ENCODE peak calls at places on chromosomes 4 and X, in ten cellular contexts. One of them, this sample, is unnamed.

GRCh38 chr4:21769404-21770147 is 179.0 kb downstream of the KCNIP4 start:
- DNase-seq in pulmonary artery endothelial cell: peak
- DNase-seq in GM03348: peak
- DNase-seq in HEK293T: no peak
- DNase-seq in astrocyte of the spinal cord: peak
- DNase-seq in SK-N-SH: no peak
- DNase-seq in NCI-H187: no peak
- DNase-seq in neural progenitor cell: no peak
- DNase-seq in heart left ventricle: no peak
- DNase-seq in posterior cingulate gyrus: no peak
- DNase-seq in this sample: no peak

GRCh38 chrX:53223068-53223693 is 1.8 kb downstream of the KDM5C start:
- DNase-seq in NCI-H187: no peak
- DNase-seq in astrocyte of the spinal cord: no peak
- DNase-seq in posterior cingulate gyrus: no peak
- DNase-seq in HEK293T: peak
- DNase-seq in heart left ventricle: no peak
- DNase-seq in SK-N-SH: no peak
- DNase-seq in pulmonary artery endothelial cell: no peak
- DNase-seq in GM03348: peak
- DNase-seq in neural progenitor cell: peak
- DNase-seq in this sample: no peak

GRCh38 chr4:2948895-2949781 is 14.1 kb downstream of the NOP14 start:
- DNase-seq in HEK293T: no peak
- DNase-seq in GM03348: no peak
- DNase-seq in heart left ventricle: no peak
- DNase-seq in neural progenitor cell: no peak
- DNase-seq in astrocyte of the spinal cord: no peak
- DNase-seq in posterior cingulate gyrus: no peak
- DNase-seq in SK-N-SH: no peak
- DNase-seq in pulmonary artery endothelial cell: no peak
- DNase-seq in NCI-H187: no peak
- DNase-seq in this sample: no peak

GRCh38 chr4:2040391-2041233 is 18.5 kb upstream of the NAT8L start:
- DNase-seq in SK-N-SH: peak
- DNase-seq in astrocyte of the spinal cord: no peak
- DNase-seq in NCI-H187: no peak
- DNase-seq in HEK293T: no peak
- DNase-seq in heart left ventricle: no peak
- DNase-seq in pulmonary artery endothelial cell: no peak
- DNase-seq in GM03348: peak
- DNase-seq in neural progenitor cell: peak
- DNase-seq in posterior cingulate gyrus: no peak
- DNase-seq in this sample: no peak

GRCh38 chr4:37631551-37631950 is 54.6 kb downstream of the RELL1 start:
- DNase-seq in pulmonary artery endothelial cell: no peak
- DNase-seq in heart left ventricle: peak
- DNase-seq in neural progenitor cell: no peak
- DNase-seq in NCI-H187: no peak
- DNase-seq in posterior cingulate gyrus: no peak
- DNase-seq in HEK293T: no peak
- DNase-seq in GM03348: peak
- DNase-seq in astrocyte of the spinal cord: peak
- DNase-seq in SK-N-SH: no peak
- DNase-seq in this sample: no peak

GRCh38 chr4:1183985-1184773 is 11.8 kb upstream of the SPON2 start:
- DNase-seq in SK-N-SH: no peak
- DNase-seq in astrocyte of the spinal cord: no peak
- DNase-seq in neural progenitor cell: no peak
- DNase-seq in pulmonary artery endothelial cell: no peak
- DNase-seq in posterior cingulate gyrus: no peak
- DNase-seq in HEK293T: no peak
- DNase-seq in heart left ventricle: no peak
- DNase-seq in GM03348: no peak
- DNase-seq in NCI-H187: no peak
- DNase-seq in this sample: no peak

GRCh38 chr4:3241905-3242304 is 7.1 kb upstream of the MSANTD1 start:
- DNase-seq in GM03348: peak
- DNase-seq in HEK293T: no peak
- DNase-seq in heart left ventricle: no peak
- DNase-seq in pulmonary artery endothelial cell: no peak
- DNase-seq in NCI-H187: no peak
- DNase-seq in astrocyte of the spinal cord: peak
- DNase-seq in SK-N-SH: no peak
- DNase-seq in posterior cingulate gyrus: no peak
- DNase-seq in neural progenitor cell: no peak
- DNase-seq in this sample: no peak

GRCh38 chr4:139301821-139302611 is at the start of gene NDUFC1:
- DNase-seq in SK-N-SH: peak
- DNase-seq in NCI-H187: no peak
- DNase-seq in neural progenitor cell: peak
- DNase-seq in posterior cingulate gyrus: peak
- DNase-seq in astrocyte of the spinal cord: peak
- DNase-seq in pulmonary artery endothelial cell: no peak
- DNase-seq in GM03348: peak
- DNase-seq in heart left ventricle: peak
- DNase-seq in HEK293T: peak
- DNase-seq in this sample: no peak

GRCh38 chr4:82758701-82759685 is 39.6 kb downstream of the SCD5 start:
- DNase-seq in GM03348: no peak
- DNase-seq in NCI-H187: peak
- DNase-seq in neural progenitor cell: no peak
- DNase-seq in heart left ventricle: no peak
- DNase-seq in HEK293T: no peak
- DNase-seq in astrocyte of the spinal cord: no peak
- DNase-seq in posterior cingulate gyrus: no peak
- DNase-seq in SK-N-SH: no peak
- DNase-seq in pulmonary artery endothelial cell: no peak
- DNase-seq in this sample: no peak

GRCh38 chr4:911221-911751 is 20.8 kb downstream of the GAK start:
- DNase-seq in neural progenitor cell: no peak
- DNase-seq in HEK293T: no peak
- DNase-seq in posterior cingulate gyrus: peak
- DNase-seq in NCI-H187: no peak
- DNase-seq in astrocyte of the spinal cord: no peak
- DNase-seq in GM03348: no peak
- DNase-seq in heart left ventricle: peak
- DNase-seq in pulmonary artery endothelial cell: no peak
- DNase-seq in SK-N-SH: no peak
- DNase-seq in this sample: no peak

GRCh38 chr4:173526724-173527102 is 3.3 kb downstream of the HAND2 start:
- DNase-seq in NCI-H187: no peak
- DNase-seq in HEK293T: no peak
- DNase-seq in GM03348: no peak
- DNase-seq in pulmonary artery endothelial cell: no peak
- DNase-seq in heart left ventricle: no peak
- DNase-seq in posterior cingulate gyrus: no peak
- DNase-seq in astrocyte of the spinal cord: no peak
- DNase-seq in neural progenitor cell: no peak
- DNase-seq in SK-N-SH: peak
- DNase-seq in this sample: no peak

GRCh38 chr4:5802565-5802964 is 90.3 kb downstream of the CRMP1 start:
- DNase-seq in SK-N-SH: no peak
- DNase-seq in GM03348: no peak
- DNase-seq in pulmonary artery endothelial cell: no peak
- DNase-seq in neural progenitor cell: no peak
- DNase-seq in posterior cingulate gyrus: no peak
- DNase-seq in NCI-H187: no peak
- DNase-seq in heart left ventricle: no peak
- DNase-seq in astrocyte of the spinal cord: no peak
- DNase-seq in HEK293T: no peak
- DNase-seq in this sample: no peak

GRCh38 chr4:2954358-2955185 is 8.6 kb downstream of the NOP14 start:
- DNase-seq in astrocyte of the spinal cord: no peak
- DNase-seq in heart left ventricle: no peak
- DNase-seq in neural progenitor cell: peak
- DNase-seq in GM03348: no peak
- DNase-seq in HEK293T: no peak
- DNase-seq in pulmonary artery endothelial cell: no peak
- DNase-seq in posterior cingulate gyrus: no peak
- DNase-seq in NCI-H187: no peak
- DNase-seq in SK-N-SH: peak
- DNase-seq in this sample: no peak

GRCh38 chr4:30866444-30866843 is 146.3 kb downstream of the PCDH7 start:
- DNase-seq in posterior cingulate gyrus: no peak
- DNase-seq in pulmonary artery endothelial cell: no peak
- DNase-seq in neural progenitor cell: no peak
- DNase-seq in GM03348: no peak
- DNase-seq in NCI-H187: no peak
- DNase-seq in heart left ventricle: no peak
- DNase-seq in astrocyte of the spinal cord: peak
- DNase-seq in SK-N-SH: no peak
- DNase-seq in HEK293T: no peak
- DNase-seq in this sample: no peak

GRCh38 chr4:141620715-141621114 is 15.7 kb upstream of the IL15 start:
- DNase-seq in posterior cingulate gyrus: no peak
- DNase-seq in heart left ventricle: no peak
- DNase-seq in NCI-H187: no peak
- DNase-seq in GM03348: no peak
- DNase-seq in neural progenitor cell: no peak
- DNase-seq in astrocyte of the spinal cord: no peak
- DNase-seq in pulmonary artery endothelial cell: no peak
- DNase-seq in SK-N-SH: no peak
- DNase-seq in HEK293T: no peak
- DNase-seq in this sample: no peak

GRCh38 chrX:140066262-140066661 is 100.9 kb upstream of the CXorf66 start:
- DNase-seq in neural progenitor cell: no peak
- DNase-seq in NCI-H187: no peak
- DNase-seq in heart left ventricle: no peak
- DNase-seq in posterior cingulate gyrus: no peak
- DNase-seq in pulmonary artery endothelial cell: no peak
- DNase-seq in astrocyte of the spinal cord: no peak
- DNase-seq in GM03348: no peak
- DNase-seq in HEK293T: no peak
- DNase-seq in SK-N-SH: no peak
- DNase-seq in this sample: no peak

GRCh38 chr4:12041828-12042227 is 613.1 kb upstream of the HS3ST1 start:
- DNase-seq in posterior cingulate gyrus: no peak
- DNase-seq in neural progenitor cell: peak
- DNase-seq in heart left ventricle: no peak
- DNase-seq in GM03348: no peak
- DNase-seq in NCI-H187: no peak
- DNase-seq in pulmonary artery endothelial cell: no peak
- DNase-seq in astrocyte of the spinal cord: no peak
- DNase-seq in HEK293T: peak
- DNase-seq in SK-N-SH: no peak
- DNase-seq in this sample: no peak

GRCh38 chrX:78513996-78514745 is 145.0 kb downstream of the RTL3 start:
- DNase-seq in pulmonary artery endothelial cell: no peak
- DNase-seq in GM03348: no peak
- DNase-seq in heart left ventricle: no peak
- DNase-seq in neural progenitor cell: peak
- DNase-seq in HEK293T: no peak
- DNase-seq in posterior cingulate gyrus: no peak
- DNase-seq in astrocyte of the spinal cord: no peak
- DNase-seq in NCI-H187: no peak
- DNase-seq in SK-N-SH: no peak
- DNase-seq in this sample: no peak

GRCh38 chr4:48727666-48728459 is 52.2 kb downstream of the FRYL start:
- DNase-seq in NCI-H187: no peak
- DNase-seq in posterior cingulate gyrus: no peak
- DNase-seq in SK-N-SH: no peak
- DNase-seq in astrocyte of the spinal cord: no peak
- DNase-seq in pulmonary artery endothelial cell: no peak
- DNase-seq in GM03348: no peak
- DNase-seq in neural progenitor cell: no peak
- DNase-seq in HEK293T: no peak
- DNase-seq in heart left ventricle: no peak
- DNase-seq in this sample: no peak

GRCh38 chr4:110596431-110596830 is 26.4 kb downstream of the PITX2 start:
- DNase-seq in GM03348: no peak
- DNase-seq in HEK293T: no peak
- DNase-seq in SK-N-SH: no peak
- DNase-seq in heart left ventricle: no peak
- DNase-seq in pulmonary artery endothelial cell: no peak
- DNase-seq in posterior cingulate gyrus: no peak
- DNase-seq in astrocyte of the spinal cord: no peak
- DNase-seq in NCI-H187: no peak
- DNase-seq in neural progenitor cell: no peak
- DNase-seq in this sample: no peak

GRCh38 chr4:151745727-151746231 is 15.0 kb downstream of the GATB start:
- DNase-seq in neural progenitor cell: no peak
- DNase-seq in NCI-H187: no peak
- DNase-seq in SK-N-SH: no peak
- DNase-seq in GM03348: peak
- DNase-seq in pulmonary artery endothelial cell: no peak
- DNase-seq in heart left ventricle: no peak
- DNase-seq in HEK293T: no peak
- DNase-seq in astrocyte of the spinal cord: peak
- DNase-seq in posterior cingulate gyrus: no peak
- DNase-seq in this sample: no peak

GRCh38 chr4:80989921-80990544 is 40.5 kb upstream of the BMP3 start:
- DNase-seq in NCI-H187: peak
- DNase-seq in heart left ventricle: no peak
- DNase-seq in GM03348: peak
- DNase-seq in SK-N-SH: peak
- DNase-seq in pulmonary artery endothelial cell: peak
- DNase-seq in HEK293T: peak
- DNase-seq in neural progenitor cell: peak
- DNase-seq in astrocyte of the spinal cord: peak
- DNase-seq in posterior cingulate gyrus: no peak
- DNase-seq in this sample: no peak

GRCh38 chr4:73069338-73070071 is at the start of gene COX18:
- DNase-seq in pulmonary artery endothelial cell: peak
- DNase-seq in astrocyte of the spinal cord: peak
- DNase-seq in posterior cingulate gyrus: peak
- DNase-seq in SK-N-SH: peak
- DNase-seq in NCI-H187: peak
- DNase-seq in GM03348: peak
- DNase-seq in HEK293T: peak
- DNase-seq in heart left ventricle: peak
- DNase-seq in neural progenitor cell: peak
- DNase-seq in this sample: peak

GRCh38 chr4:81650871-81651270 is 179.2 kb upstream of the RASGEF1B start:
- DNase-seq in pulmonary artery endothelial cell: no peak
- DNase-seq in posterior cingulate gyrus: no peak
- DNase-seq in SK-N-SH: no peak
- DNase-seq in astrocyte of the spinal cord: no peak
- DNase-seq in heart left ventricle: no peak
- DNase-seq in HEK293T: no peak
- DNase-seq in GM03348: no peak
- DNase-seq in neural progenitor cell: no peak
- DNase-seq in NCI-H187: peak
- DNase-seq in this sample: no peak

GRCh38 chrX:136185409-136186022 is 38.2 kb downstream of the FHL1 start:
- DNase-seq in heart left ventricle: no peak
- DNase-seq in astrocyte of the spinal cord: no peak
- DNase-seq in neural progenitor cell: no peak
- DNase-seq in NCI-H187: no peak
- DNase-seq in SK-N-SH: no peak
- DNase-seq in HEK293T: no peak
- DNase-seq in posterior cingulate gyrus: no peak
- DNase-seq in GM03348: peak
- DNase-seq in pulmonary artery endothelial cell: no peak
- DNase-seq in this sample: peak

GRCh38 chr4:140257461-140258305 is 103.7 kb upstream of the MAML3 start:
- DNase-seq in GM03348: no peak
- DNase-seq in SK-N-SH: no peak
- DNase-seq in astrocyte of the spinal cord: no peak
- DNase-seq in heart left ventricle: no peak
- DNase-seq in posterior cingulate gyrus: no peak
- DNase-seq in pulmonary artery endothelial cell: no peak
- DNase-seq in neural progenitor cell: no peak
- DNase-seq in NCI-H187: no peak
- DNase-seq in HEK293T: no peak
- DNase-seq in this sample: no peak